ENCODE peak calls at places on chromosomes 3 and 15, in seven cellular contexts. D, Q, V, T, C, O and W are unnamed samples.

GRCh38 chr3:192819001-192819569 is 91.7 kb upstream of the FGF12 start:
- DNase-seq in D (no peak), Q (no peak), V (no peak), T (peak; percentile 68), C (no peak), O (no peak), W (no peak)

GRCh38 chr15:85581495-85581894 is 201.1 kb downstream of the AKAP13 start:
- DNase-seq in D (no peak), Q (no peak), V (peak; percentile 86), T (no peak), C (no peak), O (no peak), W (no peak)

GRCh38 chr3:195441051-195441450 is 1.8 kb downstream of the ACAP2 start:
- DNase-seq in D (no peak), Q (no peak), V (no peak), T (no peak), C (no peak), O (no peak), W (no peak)

GRCh38 chr15:64897345-64897985 is 14.2 kb upstream of the ANKDD1A start:
- DNase-seq in D (no peak), Q (no peak), V (peak; percentile 71), T (no peak), C (no peak), O (peak; percentile 32), W (peak; percentile 76)

GRCh38 chr3:76138921-76139320 is 353.6 kb upstream of the ZNF717 start:
- DNase-seq in D (no peak), Q (no peak), V (no peak), T (no peak), C (no peak), O (no peak), W (no peak)

GRCh38 chr3:16056210-16056607 is 118.3 kb upstream of the GALNT15 start:
- DNase-seq in D (no peak), Q (no peak), V (peak; percentile 57), T (no peak), C (no peak), O (no peak), W (no peak)

GRCh38 chr3:42157915-42158538 is 66.9 kb downstream of the TRAK1 start:
- DNase-seq in D (no peak), Q (no peak), V (no peak), T (no peak), C (no peak), O (no peak), W (no peak)

GRCh38 chr3:172125963-172126403 is 86.6 kb downstream of the FNDC3B start:
- DNase-seq in D (no peak), Q (no peak), V (peak; percentile 70), T (peak; percentile 48), C (no peak), O (no peak), W (no peak)

GRCh38 chr3:57151021-57151449 is 14.1 kb downstream of the IL17RD start:
- DNase-seq in D (no peak), Q (no peak), V (no peak), T (no peak), C (no peak), O (peak; percentile 81), W (no peak)

GRCh38 chr15:27990411-27991338 is 108.4 kb downstream of the OCA2 start:
- DNase-seq in D (no peak), Q (no peak), V (no peak), T (no peak), C (no peak), O (no peak), W (no peak)

GRCh38 chr3:127825764-127826163 is 3.4 kb upstream of the MGLL start:
- DNase-seq in D (no peak), Q (no peak), V (no peak), T (no peak), C (no peak), O (no peak), W (no peak)

GRCh38 chr15:97747342-97747741 is 213.2 kb upstream of the ARRDC4 start:
- DNase-seq in D (no peak), Q (no peak), V (no peak), T (no peak), C (no peak), O (peak; percentile 6), W (no peak)

GRCh38 chr3:24487325-24488242 is 7.1 kb downstream of the THRB start:
- DNase-seq in D (no peak), Q (no peak), V (no peak), T (no peak), C (no peak), O (no peak), W (no peak)

GRCh38 chr3:65330072-65330471 is 642.3 kb upstream of the ADAMTS9 start:
- DNase-seq in D (no peak), Q (no peak), V (no peak), T (no peak), C (no peak), O (no peak), W (no peak)

GRCh38 chr3:67719333-67719732 is 64.9 kb upstream of the SUCLG2 start:
- DNase-seq in D (no peak), Q (no peak), V (no peak), T (no peak), C (no peak), O (no peak), W (no peak)

GRCh38 chr3:168051579-168052183 is 44.0 kb downstream of the GOLIM4 start:
- DNase-seq in D (no peak), Q (no peak), V (no peak), T (no peak), C (no peak), O (no peak), W (no peak)

GRCh38 chr3:138334608-138335007 is 5.0 kb upstream of the NME9 start:
- DNase-seq in D (no peak), Q (no peak), V (no peak), T (no peak), C (no peak), O (no peak), W (no peak)

GRCh38 chr3:64518950-64519349 is 168.8 kb downstream of the ADAMTS9 start:
- DNase-seq in D (no peak), Q (no peak), V (no peak), T (no peak), C (no peak), O (no peak), W (no peak)

GRCh38 chr3:149198611-149199010 is 23.0 kb downstream of the CP start:
- DNase-seq in D (peak; percentile 72), Q (no peak), V (no peak), T (no peak), C (no peak), O (peak; percentile 31), W (no peak)

GRCh38 chr3:162729686-162730085 is 1233.1 kb downstream of the OTOL1 start:
- DNase-seq in D (no peak), Q (no peak), V (no peak), T (no peak), C (no peak), O (no peak), W (no peak)

GRCh38 chr3:58084166-58084565 is 75.9 kb downstream of the FLNB start:
- DNase-seq in D (no peak), Q (no peak), V (no peak), T (no peak), C (no peak), O (no peak), W (no peak)

GRCh38 chr3:877001-877400 is 215.8 kb upstream of the CNTN6 start:
- DNase-seq in D (no peak), Q (no peak), V (no peak), T (no peak), C (no peak), O (no peak), W (no peak)

GRCh38 chr3:197139586-197139985 is 110.0 kb upstream of the MELTF start:
- DNase-seq in D (no peak), Q (no peak), V (no peak), T (no peak), C (no peak), O (no peak), W (no peak)
- H3K27ac ChIP-seq in D (no peak overlapping the region), Q (no peak overlapping the region), V (no peak overlapping the region), T (no peak overlapping the region), C (no peak overlapping the region), O (no peak overlapping the region), W (no peak overlapping the region)

DNA sequence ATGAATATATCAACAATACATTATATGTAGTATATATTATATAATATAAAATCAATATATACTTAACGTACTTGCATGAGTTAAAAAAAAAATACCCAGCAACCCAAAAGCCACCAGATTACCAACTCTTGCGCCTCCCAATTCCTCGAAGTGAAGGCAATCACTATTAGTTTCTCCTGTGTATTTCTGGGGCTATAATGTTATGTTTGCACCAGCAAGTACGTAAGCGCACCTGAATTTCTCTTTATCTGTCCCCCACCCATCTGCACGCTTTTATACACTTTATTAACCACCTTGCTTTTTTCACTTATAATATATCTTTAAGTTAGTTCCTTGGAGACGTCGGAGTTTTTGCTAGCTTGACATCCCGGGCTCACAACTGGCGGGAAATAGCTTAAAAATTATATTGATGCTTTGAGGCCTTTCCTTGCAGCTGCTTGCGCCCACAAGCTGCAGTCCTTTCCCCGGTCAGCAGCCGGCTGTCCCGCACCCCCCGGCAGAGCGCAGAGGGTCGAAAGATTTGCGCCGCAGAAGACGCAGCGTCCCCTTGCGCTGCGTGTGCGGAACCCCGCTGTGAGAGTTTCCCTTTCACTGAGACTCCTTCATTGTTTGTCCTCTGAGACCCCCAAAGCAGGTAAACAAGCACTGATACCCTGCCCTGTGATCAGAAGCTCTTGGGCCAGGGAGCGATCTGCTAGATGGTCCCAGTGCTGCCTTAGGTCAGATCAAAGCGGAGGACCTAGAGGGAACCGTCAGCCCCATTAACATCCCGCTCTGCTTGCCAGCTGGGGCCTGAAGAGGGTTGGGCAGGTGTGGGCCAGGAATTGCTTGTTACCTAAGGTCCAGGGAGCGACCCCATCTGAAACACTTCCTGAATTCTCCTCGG is 8.9 kb upstream of the EOMES start:
- DNase-seq in D (peak; percentile 70), Q (peak; percentile 55), V (no peak), T (no peak), C (no peak), O (no peak), W (no peak)
- H3K27me3 ChIP-seq in D (peaks cover 100% of the 10 kb centered on the region), Q (peaks cover 73% of the 10 kb centered on the region), V (peaks cover 19% of the 10 kb centered on the region), T (peaks cover 20% of the 10 kb centered on the region), C (no peaks in the 10 kb centered on the region), O (no peaks in the 10 kb centered on the region), W (peaks cover 53% of the 10 kb centered on the region)

GRCh38 chr3:143024351-143024960 is 23.1 kb downstream of the U2SURP start:
- DNase-seq in D (no peak), Q (no peak), V (no peak), T (no peak), C (no peak), O (no peak), W (no peak)
- H3K27ac ChIP-seq in D (no peak overlapping the region), Q (no peak overlapping the region), V (no peak overlapping the region), T (no peak overlapping the region), C (no peak overlapping the region), O (no peak overlapping the region), W (no peak overlapping the region)

GRCh38 chr15:68431037-68431791 is 749 bp downstream of the ITGA11 start:
- DNase-seq in D (peak; percentile 55), Q (peak; percentile 70), V (peak; percentile 44), T (peak; percentile 35), C (no peak), O (no peak), W (no peak)

GRCh38 chr15:68428431-68428940 is 3.5 kb downstream of the ITGA11 start:
- DNase-seq in D (no peak), Q (no peak), V (peak; percentile 2), T (peak; percentile 14), C (no peak), O (no peak), W (no peak)

GRCh38 chr15:68431792-68432401 is at the start of gene ITGA11:
- DNase-seq in D (peak; percentile 90), Q (peak; percentile 87), V (peak; percentile 55), T (peak; percentile 50), C (no peak), O (peak; percentile 80), W (peak; percentile 79)

GRCh38 chr15:68429691-68430470 is 2.1 kb downstream of the ITGA11 start:
- DNase-seq in D (no peak), Q (no peak), V (peak; percentile 28), T (peak; percentile 10), C (no peak), O (no peak), W (no peak)

GRCh38 chr15:68430471-68431036 is 1.4 kb downstream of the ITGA11 start:
- DNase-seq in D (no peak), Q (no peak), V (peak; percentile 19), T (peak; percentile 36), C (no peak), O (no peak), W (no peak)
- H3K27me3 ChIP-seq in D (peaks cover 86% of the 10 kb centered on the region), Q (peaks cover 50% of the 10 kb centered on the region), V (peaks cover 14% of the 10 kb centered on the region), T (peaks cover 58% of the 10 kb centered on the region), C (peaks cover 24% of the 10 kb centered on the region), O (peaks cover 3% of the 10 kb centered on the region), W (peaks cover 27% of the 10 kb centered on the region)